ENCODE peak calls at places on chromosome 6, in four cellular contexts. A is WTC11, Q is HepG2, W is K562. D is an unnamed sample.

GRCh38 chr6:9409126-9409525 is 973.8 kb upstream of the SLC35B3 start:
- DNase-seq in A (no peak), Q (no peak), W (no peak), D (no peak)

GRCh38 chr6:160137989-160138835 is 16.6 kb downstream of the SLC22A1 start:
- DNase-seq in A (peak), Q (peak), W (peak), D (peak)

GRCh38 chr6:75278474-75279077 is 6.0 kb downstream of the TMEM30A start:
- DNase-seq in A (no peak), Q (no peak), W (no peak), D (no peak)

GRCh38 chr6:145808239-145808638 is 6.4 kb downstream of the FBXO30 start:
- DNase-seq in A (no peak), Q (no peak), W (no peak), D (no peak)

GRCh38 chr6:125957845-125958244 is 1.3 kb downstream of the HINT3 start:
- DNase-seq in A (no peak), Q (peak), W (peak), D (no peak)

GRCh38 chr6:104728444-104728843 is 131.3 kb downstream of the HACE1 start:
- DNase-seq in A (no peak), Q (no peak), W (no peak), D (no peak)

GRCh38 chr6:12008366-12009179 is 3.5 kb upstream of the HIVEP1 start:
- DNase-seq in A (peak), Q (peak), W (peak), D (peak)

GRCh38 chr6:129709909-129710721 is at the start of gene ARHGAP18:
- DNase-seq in A (peak), Q (peak), W (peak), D (peak)

GRCh38 chr6:75775219-75775618 is 26.2 kb downstream of the MYO6 start:
- DNase-seq in A (no peak), Q (no peak), W (no peak), D (no peak)

GRCh38 chr6:68008445-68008844 is 626.6 kb upstream of the ADGRB3 start:
- DNase-seq in A (no peak), Q (no peak), W (no peak), D (no peak)

GRCh38 chr6:10269814-10270472 is 144.9 kb downstream of the TFAP2A start:
- DNase-seq in A (no peak), Q (peak), W (no peak), D (peak)

GRCh38 chr6:45626087-45626891 is 248.6 kb upstream of the SUPT3H start:
- DNase-seq in A (no peak), Q (no peak), W (no peak), D (no peak)

GRCh38 chr6:33935439-33936080 is 131.8 kb upstream of the MLN start:
- DNase-seq in A (no peak), Q (no peak), W (no peak), D (no peak)

GRCh38 chr6:90610671-90611542 is 24.0 kb upstream of the MAP3K7 start:
- DNase-seq in A (peak), Q (no peak), W (peak), D (peak)

GRCh38 chr6:90605749-90606344 is 19.0 kb upstream of the MAP3K7 start:
- DNase-seq in A (no peak), Q (no peak), W (no peak), D (no peak)

GRCh38 chr6:90611543-90611864 is 24.6 kb upstream of the MAP3K7 start:
- DNase-seq in A (no peak), Q (no peak), W (no peak), D (no peak)

GRCh38 chr6:90611996-90612690 is 25.3 kb upstream of the MAP3K7 start:
- DNase-seq in A (no peak), Q (no peak), W (no peak), D (no peak)

GRCh38 chr6:90610291-90610670 is 23.4 kb upstream of the MAP3K7 start:
- DNase-seq in A (no peak), Q (no peak), W (no peak), D (no peak)
- TF ChIP-seq HMGXB4 in A (no peak), Q (no peak), W (no peak), D (no peak)

DNA sequence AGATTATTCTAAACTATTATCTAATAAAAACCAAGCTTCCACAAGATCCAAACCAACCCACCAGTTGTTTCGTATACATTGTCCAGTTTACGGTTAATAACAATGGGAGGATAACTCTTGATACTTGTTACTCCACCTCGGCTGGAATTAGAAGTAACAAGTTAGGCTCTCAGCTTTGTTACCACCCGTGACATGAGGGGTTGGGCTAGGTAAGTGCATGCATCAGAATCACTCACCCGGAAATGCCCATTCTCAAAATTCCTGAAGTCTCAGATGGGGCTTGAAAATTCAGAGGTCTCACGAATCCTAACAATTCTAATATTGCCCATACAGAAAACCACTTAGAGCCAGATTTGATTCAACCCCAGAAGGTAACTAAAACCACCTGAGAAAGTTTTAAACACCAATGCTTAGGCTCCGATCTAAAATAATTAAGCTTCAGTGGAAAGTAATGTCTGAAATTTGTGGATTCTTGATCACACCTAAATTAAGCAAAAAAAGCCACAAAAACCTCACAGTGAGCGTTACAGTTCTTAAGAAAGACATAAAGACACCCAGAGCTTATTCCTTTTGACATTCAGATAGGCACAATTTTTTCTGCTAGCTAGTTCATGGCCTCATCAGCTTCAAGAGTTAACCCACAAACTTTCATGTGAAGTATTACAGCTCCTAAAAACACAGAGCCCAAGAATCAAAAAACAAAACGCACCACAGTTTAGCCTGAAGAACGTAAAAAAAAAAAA is 27.1 kb upstream of the SERPINB1 start:
- DNase-seq in A (no peak), Q (no peak), W (no peak), D (no peak)
- TF ChIP-seq HMGXB4 in A (no peak), Q (no peak), W (no peak), D (no peak)

DNA sequence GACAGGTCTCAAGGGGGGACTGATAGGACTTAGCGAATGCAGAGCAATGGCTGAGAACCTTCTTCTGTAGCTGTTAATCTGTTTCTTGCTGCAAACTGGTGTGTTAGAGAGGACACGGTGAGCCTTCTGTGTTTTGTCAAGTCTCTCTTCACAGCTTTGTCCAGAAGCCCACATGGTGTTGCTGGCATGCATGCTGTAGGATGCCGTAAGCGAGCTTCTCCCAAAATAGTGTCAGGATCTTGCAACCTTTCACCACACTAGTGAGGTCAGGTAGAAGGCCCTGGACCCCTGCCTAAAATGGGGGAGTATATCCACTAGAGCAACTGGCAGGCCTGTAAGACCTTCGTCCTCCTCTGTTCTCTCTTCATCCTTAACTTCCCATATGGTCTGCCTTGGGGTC is 51.9 kb upstream of the GLP1R start:
- DNase-seq in A (no peak), Q (no peak), W (no peak), D (no peak)
- TF ChIP-seq HMGXB4 in A (no peak), Q (no peak), W (no peak), D (no peak)

GRCh38 chr6:36665180-36665579 is 13.3 kb upstream of the CDKN1A start:
- DNase-seq in A (no peak), Q (no peak), W (no peak), D (no peak)

GRCh38 chr6:36670271-36670670 is 8.2 kb upstream of the CDKN1A start:
- DNase-seq in A (no peak), Q (no peak), W (no peak), D (no peak)

GRCh38 chr6:36663504-36664446 is 14.7 kb upstream of the CDKN1A start:
- DNase-seq in A (no peak), Q (no peak), W (no peak), D (no peak)

GRCh38 chr6:36668601-36669390 is 9.7 kb upstream of the CDKN1A start:
- DNase-seq in A (no peak), Q (no peak), W (no peak), D (no peak)

GRCh38 chr6:36666726-36667591 is 11.6 kb upstream of the CDKN1A start:
- DNase-seq in A (peak), Q (peak), W (peak), D (no peak)
- TF ChIP-seq HMGXB4 in A (peak), Q (peak), W (no peak), D (no peak)

GRCh38 chr6:97572943-97573342 is 289.9 kb upstream of the MMS22L start:
- DNase-seq in A (no peak), Q (no peak), W (no peak), D (no peak)
- TF ChIP-seq HMGXB4 in A (no peak), Q (no peak), W (no peak), D (no peak)